ENCODE peak calls at places on chromosomes 12 and 14, in ten cellular contexts. B is CD8-positive, alpha-beta T cell; C is tibial artery; F is mammary epithelial cell; L is heart right ventricle; D is PC-3; S is effector memory CD4-positive, alpha-beta T cell; Q is endodermal cell; M is cardiac muscle cell; X is H7. T is an unnamed sample.

GRCh38 chr12:67269632-67270578 is 747 bp downstream of the CAND1 start:
- DNase-seq in X (peak; percentile 77), M (peak; percentile 33), D (peak; percentile 33), F (peak; percentile 57), S (peak; percentile 31), B (peak; percentile 24), Q (peak; percentile 94), L (peak; percentile 45), C (peak; percentile 33), T (peak; percentile 65)

GRCh38 chr12:1083086-1083887 is 92.3 kb downstream of the ERC1 start:
- DNase-seq in F (no peak), M (no peak), X (no peak), C (no peak), B (no peak), S (no peak), D (no peak), Q (peak; percentile 72), L (no peak), T (no peak)

GRCh38 chr14:102525213-102526143 is 15.9 kb upstream of the ANKRD9 start:
- DNase-seq in D (peak; percentile 82), F (peak; percentile 71), Q (no peak), L (no peak), S (peak; percentile 26), X (no peak), B (no peak), C (no peak), M (peak; percentile 75), T (peak; percentile 82)

GRCh38 chr12:1115471-1116242 is 124.6 kb downstream of the ERC1 start:
- DNase-seq in X (no peak), Q (no peak), M (peak; percentile 13), F (peak; percentile 92), L (no peak), C (no peak), B (no peak), D (peak; percentile 79), S (no peak), T (peak; percentile 55)

GRCh38 chr14:104639889-104640548 is 35.4 kb upstream of the TMEM179 start:
- DNase-seq in S (no peak), D (peak; percentile 73), Q (peak; percentile 95), L (peak; percentile 62), C (peak; percentile 44), M (peak; percentile 65), X (peak; percentile 98), F (peak; percentile 30), B (no peak), T (peak; percentile 80)

GRCh38 chr14:52663850-52664249 is 31.5 kb downstream of the ERO1A start:
- DNase-seq in B (no peak), D (no peak), C (no peak), M (no peak), Q (peak; percentile 67), S (no peak), L (no peak), X (peak; percentile 16), F (no peak), T (no peak)

GRCh38 chr12:86613306-86613705 is 357.1 kb upstream of the MGAT4C start:
- DNase-seq in S (no peak), M (peak; percentile 59), Q (no peak), F (peak; percentile 30), D (no peak), X (no peak), B (no peak), L (no peak), C (no peak), T (peak; percentile 87)

GRCh38 chr12:118359541-118359915 is 13.2 kb downstream of the TAOK3 start:
- DNase-seq in D (no peak), Q (no peak), F (no peak), M (no peak), X (no peak), L (no peak), B (no peak), S (no peak), C (no peak), T (no peak)

GRCh38 chr14:95895720-95896119 is 19.1 kb downstream of the TUNAR start:
- DNase-seq in S (no peak), X (peak; percentile 80), D (peak; percentile 22), B (no peak), F (no peak), Q (peak; percentile 91), M (no peak), C (no peak), L (no peak), T (peak; percentile 2)

GRCh38 chr14:85534435-85534834 is 4.5 kb downstream of the FLRT2 start:
- DNase-seq in B (no peak), M (peak; percentile 42), F (peak; percentile 25), L (no peak), S (no peak), X (peak; percentile 22), C (no peak), D (no peak), Q (peak; percentile 62), T (peak; percentile 65)

GRCh38 chr14:28141662-28142061 is 624.9 kb upstream of the FOXG1 start:
- DNase-seq in S (no peak), L (no peak), M (no peak), C (no peak), B (no peak), X (no peak), F (no peak), Q (no peak), D (no peak), T (no peak)

GRCh38 chr12:106138279-106138645 is 492 bp downstream of the NUAK1 start:
- DNase-seq in M (no peak), S (no peak), Q (peak; percentile 80), X (no peak), L (peak; percentile 31), C (no peak), B (no peak), D (peak; percentile 21), F (peak; percentile 25), T (peak; percentile 52)

GRCh38 chr12:112340983-112341840 is 41.0 kb downstream of the HECTD4 start:
- DNase-seq in F (no peak), S (no peak), X (no peak), D (peak; percentile 94), L (no peak), Q (no peak), C (no peak), M (no peak), B (no peak), T (no peak)

GRCh38 chr12:62435337-62436163 is 31.1 kb upstream of the MON2 start:
- DNase-seq in Q (peak; percentile 94), L (peak; percentile 29), F (peak; percentile 40), X (peak; percentile 80), S (no peak), D (peak; percentile 77), C (peak; percentile 59), M (peak; percentile 80), B (no peak), T (peak; percentile 75)

GRCh38 chr12:10668526-10668925 is 5.3 kb downstream of the STYK1 start:
- DNase-seq in Q (no peak), B (no peak), X (no peak), M (no peak), C (no peak), S (no peak), D (no peak), L (no peak), F (no peak), T (no peak)

GRCh38 chr12:46457958-46458357 is 85.4 kb upstream of the SLC38A2 start:
- DNase-seq in M (no peak), F (no peak), D (no peak), C (no peak), L (no peak), Q (no peak), B (no peak), X (no peak), S (no peak), T (no peak)

GRCh38 chr14:23066855-23067744 is 9.8 kb upstream of the CDH24 start:
- DNase-seq in C (no peak), M (no peak), S (no peak), Q (peak; percentile 42), X (peak; percentile 38), L (no peak), B (no peak), F (no peak), D (no peak), T (no peak)
- H3K36me3 ChIP-seq in C (peaks cover 67% of the 10 kb centered on the region), M (peaks cover 56% of the 10 kb centered on the region), S (peaks cover 68% of the 10 kb centered on the region), Q (peaks cover 70% of the 10 kb centered on the region), X (peaks cover 56% of the 10 kb centered on the region), L (no peaks in the 10 kb centered on the region), B (peaks cover 55% of the 10 kb centered on the region), F (peaks cover 38% of the 10 kb centered on the region), D (peaks cover 64% of the 10 kb centered on the region), T (peaks cover 72% of the 10 kb centered on the region)

DNA sequence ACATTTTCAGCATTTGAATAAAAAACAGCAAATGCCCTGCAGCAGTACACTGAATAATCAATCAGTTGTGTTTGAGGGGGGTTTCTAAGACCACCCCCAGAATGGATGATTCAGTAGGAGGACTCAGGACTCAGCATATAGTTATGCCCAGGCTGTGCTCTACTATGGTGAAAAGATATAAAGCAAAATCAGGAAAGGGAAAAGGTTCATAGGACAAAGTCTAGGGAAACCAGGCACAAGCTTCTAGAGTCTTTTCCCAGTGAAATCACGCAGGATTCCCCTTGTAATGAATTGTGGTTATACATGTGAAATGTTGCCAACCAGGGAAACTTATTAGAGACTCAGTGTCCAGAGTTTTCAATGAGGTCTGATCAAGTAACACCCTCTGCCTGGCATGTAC is 25.0 kb upstream of the SLC17A8 start:
- DNase-seq in C (no peak), F (no peak), M (no peak), D (no peak), Q (no peak), B (no peak), S (no peak), X (no peak), L (no peak), T (no peak)
- H3K36me3 ChIP-seq in C (peaks cover 84% of the 10 kb centered on the region), F (peaks cover 14% of the 10 kb centered on the region), M (peaks cover 57% of the 10 kb centered on the region), D (peaks cover 16% of the 10 kb centered on the region), Q (peaks cover 90% of the 10 kb centered on the region), B (peaks cover 18% of the 10 kb centered on the region), S (peaks cover 49% of the 10 kb centered on the region), X (peaks cover 6% of the 10 kb centered on the region), L (no peaks in the 10 kb centered on the region), T (peaks cover 77% of the 10 kb centered on the region)

DNA sequence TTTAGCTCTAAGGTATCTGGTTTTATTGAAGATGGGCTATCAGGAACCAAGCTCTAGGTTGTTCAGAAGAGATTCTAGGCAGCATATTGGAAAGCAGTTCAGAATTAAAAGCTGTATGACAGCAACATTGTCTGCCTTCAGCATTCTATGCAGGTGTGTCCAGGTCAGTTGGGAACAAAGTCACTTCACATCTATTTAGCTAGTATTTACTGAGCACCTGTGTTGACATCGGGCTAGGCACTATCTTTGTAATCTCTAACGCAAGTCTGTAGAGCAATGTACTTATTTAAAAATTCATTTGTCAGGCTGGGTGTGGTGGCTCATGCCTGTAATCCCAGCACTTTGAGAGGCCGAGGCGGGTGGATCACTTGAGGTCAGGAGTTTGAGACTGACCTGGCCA is 6.8 kb upstream of the EID3 start:
- DNase-seq in S (no peak), M (no peak), C (no peak), D (no peak), L (no peak), Q (no peak), B (no peak), X (no peak), F (no peak), T (peak; percentile 7)
- H3K36me3 ChIP-seq in S (peaks cover 8% of the 10 kb centered on the region), M (peaks cover 10% of the 10 kb centered on the region), C (peaks cover 53% of the 10 kb centered on the region), D (peaks cover 74% of the 10 kb centered on the region), L (no peaks in the 10 kb centered on the region), Q (peaks cover 71% of the 10 kb centered on the region), B (peaks cover 3% of the 10 kb centered on the region), X (peaks cover 12% of the 10 kb centered on the region), F (peaks cover 45% of the 10 kb centered on the region), T (peaks cover 94% of the 10 kb centered on the region)

DNA sequence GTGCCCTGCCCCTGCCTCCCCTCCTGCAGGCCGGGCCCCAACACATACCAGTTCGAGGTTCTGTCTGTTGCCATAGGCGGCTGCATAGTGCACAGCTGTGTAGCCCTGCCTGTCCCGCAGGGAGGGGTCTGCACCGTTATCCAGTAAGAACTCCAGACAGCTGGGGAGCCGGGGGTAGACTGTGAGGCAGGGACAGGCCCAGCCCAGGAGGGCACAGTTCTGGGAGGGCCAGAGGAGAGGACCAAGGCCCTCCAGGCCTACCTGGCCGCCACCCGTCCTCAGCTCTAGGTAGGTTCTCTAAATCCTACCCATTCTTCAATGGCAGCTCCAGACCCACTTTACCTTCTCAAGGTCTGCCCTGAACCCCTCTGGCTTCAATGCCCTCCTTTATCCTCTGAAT is 9.5 kb downstream of the ANKRD52 start:
- DNase-seq in L (no peak), X (no peak), B (no peak), Q (no peak), F (no peak), M (no peak), C (no peak), D (no peak), S (no peak), T (no peak)
- H3K36me3 ChIP-seq in L (peaks cover 12% of the 10 kb centered on the region), X (peaks cover 61% of the 10 kb centered on the region), B (peaks cover 59% of the 10 kb centered on the region), Q (peaks cover 85% of the 10 kb centered on the region), F (peaks cover 41% of the 10 kb centered on the region), M (peaks cover 65% of the 10 kb centered on the region), C (peaks cover 99% of the 10 kb centered on the region), D (peaks cover 59% of the 10 kb centered on the region), S (peaks cover 74% of the 10 kb centered on the region), T (peaks cover 88% of the 10 kb centered on the region)